ENCODE peak calls at places on chromosomes 16 and 17, in ten cellular contexts. Q is tibial artery; W is psoas muscle; I is IMR-90; G is A549; Y is GM23338; H is aorta; P is naive thymus-derived CD4-positive, alpha-beta T cell; C is CD8-positive, alpha-beta memory T cell; U is effector memory CD4-positive, alpha-beta T cell. O is an unnamed sample. For H3K4me1, the result is how much of the 10 kb centered on the place peaks cover.

GRCh38 chr17:38733315-38734234 is 3.4 kb downstream of the CISD3 start:
- DNase-seq in G (peak), C (no peak), Y (peak), P (no peak), U (no peak), H (no peak), I (no peak), W (peak), Q (no peak), O (peak)

GRCh38 chr17:61621317-61621716 is 30.3 kb upstream of the NACA2 start:
- DNase-seq in P (no peak), W (no peak), C (no peak), H (no peak), Y (no peak), Q (no peak), I (no peak), U (no peak), G (no peak), O (no peak)

GRCh38 chr16:48014349-48015135 is 141.3 kb downstream of the ABCC12 start:
- DNase-seq in G (peak), I (peak), C (no peak), Y (peak), W (no peak), P (no peak), H (no peak), U (no peak), Q (no peak), O (no peak)

GRCh38 chr17:4945176-4945943 is 3.0 kb downstream of the PFN1 start:
- DNase-seq in H (peak), U (peak), P (peak), Y (peak), I (peak), Q (peak), W (peak), C (peak), G (peak), O (peak)

GRCh38 chr17:4142107-4142900 is 526 bp downstream of the ZZEF1 start:
- DNase-seq in H (peak), U (no peak), G (peak), W (peak), P (peak), C (no peak), Y (peak), I (peak), Q (peak), O (peak)

GRCh38 chr17:7014261-7014994 is 2.0 kb downstream of the RNASEK start:
- DNase-seq in U (peak), G (peak), Y (peak), Q (peak), C (peak), P (peak), I (peak), H (peak), W (peak), O (peak)

GRCh38 chr16:62213763-62214162 is 177.5 kb upstream of the CDH8 start:
- DNase-seq in G (peak), C (no peak), P (no peak), U (no peak), Q (no peak), Y (peak), I (no peak), W (no peak), H (no peak), O (no peak)

GRCh38 chr17:36482611-36483504 is 3.6 kb upstream of the ZNHIT3 start:
- DNase-seq in G (peak), P (peak), Y (peak), H (peak), U (peak), Q (peak), I (peak), C (peak), W (peak), O (peak)

GRCh38 chr17:28889996-28890395 is 7.5 kb downstream of the FLOT2 start:
- DNase-seq in I (no peak), C (no peak), Y (no peak), H (no peak), W (no peak), U (no peak), Q (no peak), G (no peak), P (no peak), O (no peak)

GRCh38 chr16:17314148-17314547 is 156.6 kb downstream of the XYLT1 start:
- DNase-seq in U (no peak), G (no peak), C (no peak), I (no peak), Q (no peak), Y (no peak), W (no peak), H (no peak), P (no peak), O (no peak)

GRCh38 chr17:18951941-18952842 is at the start of gene SLC5A10:
- DNase-seq in C (no peak), H (peak), G (peak), Q (no peak), I (no peak), Y (peak), P (no peak), W (no peak), U (no peak), O (no peak)

GRCh38 chr17:82936768-82937171 is 96.9 kb upstream of the ZNF750 start:
- DNase-seq in W (peak), C (no peak), P (no peak), Y (no peak), U (no peak), I (no peak), G (no peak), Q (peak), H (peak), O (no peak)

GRCh38 chr17:13597723-13598347 is 3.9 kb downstream of the HS3ST3A1 start:
- DNase-seq in I (peak), P (peak), H (no peak), C (peak), Q (no peak), U (no peak), Y (peak), G (peak), W (no peak), O (peak)

GRCh38 chr16:55552621-55553020 is 13.9 kb upstream of the CAPNS2 start:
- DNase-seq in I (peak), C (no peak), W (no peak), H (no peak), G (peak), Q (no peak), P (no peak), U (no peak), Y (no peak), O (no peak)

GRCh38 chr17:5281814-5282638 is at the start of gene RABEP1:
- DNase-seq in I (peak), W (peak), Y (peak), C (peak), P (peak), Q (peak), H (peak), U (peak), G (peak), O (peak)

GRCh38 chr17:13694934-13695333 is 93.2 kb upstream of the HS3ST3A1 start:
- DNase-seq in P (no peak), C (no peak), G (no peak), I (no peak), W (no peak), H (no peak), Y (no peak), Q (no peak), U (no peak), O (no peak)

GRCh38 chr16:52492789-52493357 is 54.1 kb downstream of the TOX3 start:
- DNase-seq in G (no peak), I (no peak), P (no peak), C (no peak), Q (no peak), Y (no peak), U (no peak), W (no peak), H (no peak), O (no peak)

GRCh38 chr16:86593913-86594312 is 15.6 kb downstream of the FOXL1 start:
- DNase-seq in Q (peak), W (no peak), I (no peak), H (no peak), G (no peak), P (no peak), U (no peak), Y (no peak), C (no peak), O (no peak)

GRCh38 chr17:58302919-58303551 is 22.3 kb upstream of the MPO start:
- DNase-seq in U (no peak), H (peak), W (no peak), I (no peak), Y (no peak), G (no peak), Q (no peak), C (no peak), P (no peak), O (no peak)

GRCh38 chr16:88423448-88423850 is 29.6 kb upstream of the ZFPM1 start:
- DNase-seq in C (no peak), G (no peak), H (no peak), W (no peak), Q (no peak), Y (no peak), I (no peak), P (no peak), U (no peak), O (no peak)

GRCh38 chr17:4229627-4230026 is 34.2 kb downstream of the ANKFY1 start:
- DNase-seq in U (no peak), C (no peak), Y (no peak), I (peak), G (no peak), H (peak), P (no peak), Q (peak), W (peak), O (no peak)

GRCh38 chr17:62822080-62822904 is 14.2 kb upstream of the MARCHF10 start:
- DNase-seq in G (no peak), Y (no peak), U (no peak), H (no peak), I (no peak), Q (no peak), W (no peak), C (no peak), P (no peak), O (no peak)

GRCh38 chr17:1031711-1032110 is 34.8 kb downstream of the TIMM22 start:
- DNase-seq in P (no peak), W (peak), Q (peak), G (no peak), I (no peak), C (no peak), Y (peak), U (no peak), H (peak), O (no peak)

GRCh38 chr17:28575126-28575795 is 1.4 kb downstream of the ALDOC start:
- DNase-seq in W (no peak), Q (no peak), I (no peak), P (no peak), Y (peak), G (no peak), U (no peak), H (no peak), C (no peak), O (no peak)

GRCh38 chr17:8159032-8159400 is 3.7 kb downstream of the VAMP2 start:
- DNase-seq in G (no peak), P (no peak), H (no peak), I (no peak), C (no peak), Y (no peak), Q (no peak), W (no peak), U (no peak), O (no peak)

GRCh38 chr17:58232707-58233156 is 5.7 kb upstream of the LPO start:
- DNase-seq in P (no peak), W (no peak), Q (no peak), Y (peak), C (no peak), G (peak), I (peak), H (no peak), U (no peak), O (no peak)

GRCh38 chr17:65489413-65490170 is 71.9 kb downstream of the AXIN2 start:
- DNase-seq in P (no peak), W (no peak), Y (no peak), C (no peak), I (no peak), G (no peak), U (no peak), H (no peak), Q (no peak), O (no peak)

GRCh38 chr17:20203761-20204263 is 194.7 kb downstream of the SPECC1 start:
- DNase-seq in G (no peak), H (no peak), Y (no peak), I (peak), U (no peak), Q (no peak), W (no peak), P (no peak), C (no peak), O (no peak)

DNA sequence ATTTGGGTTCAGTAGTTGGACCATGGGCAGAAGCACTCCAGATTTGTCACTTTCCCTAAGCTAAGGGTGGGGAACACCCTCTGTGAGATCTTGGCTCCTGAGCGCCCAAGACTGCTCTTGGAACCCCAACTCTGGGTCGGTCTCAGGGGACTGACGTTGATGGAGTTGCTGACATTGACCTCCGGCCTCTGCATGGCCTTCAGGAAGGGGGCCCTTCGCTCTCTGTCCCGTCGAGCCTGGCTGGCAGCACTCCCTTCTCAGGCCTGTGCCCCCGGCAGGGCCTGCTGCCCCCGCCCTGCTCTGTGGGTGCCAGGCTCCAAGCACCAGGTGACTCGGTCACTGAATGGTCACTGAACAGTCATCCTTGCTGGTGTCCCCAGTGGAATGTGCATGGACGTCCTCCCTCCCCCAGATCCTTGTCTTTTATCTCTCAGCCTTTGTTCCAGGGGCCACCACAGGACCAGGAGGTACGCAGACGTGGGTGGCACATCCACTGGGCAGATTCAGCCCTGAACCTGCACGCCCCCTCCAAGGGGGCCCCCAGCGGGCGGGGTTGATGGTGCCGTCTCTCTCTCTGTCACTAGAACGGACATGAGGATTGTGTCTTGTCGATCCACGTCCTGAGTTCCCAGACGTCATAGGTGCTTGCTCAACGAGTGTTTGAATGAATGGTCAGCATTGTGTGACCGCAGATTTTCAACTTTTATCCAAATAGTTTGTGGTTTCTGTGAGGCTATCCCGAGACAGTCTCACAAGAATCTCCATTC is 314.5 kb downstream of the SEC14L1 start:
- DNase-seq in P (no peak), Q (no peak), C (no peak), Y (no peak), W (no peak), H (no peak), U (no peak), G (no peak), I (peak), O (no peak)
- H3K27ac ChIP-seq in P (peak), Q (no peak), C (peak), Y (no peak), W (no peak), H (no peak), U (peak), G (no peak), I (peak), O (peak)

DNA sequence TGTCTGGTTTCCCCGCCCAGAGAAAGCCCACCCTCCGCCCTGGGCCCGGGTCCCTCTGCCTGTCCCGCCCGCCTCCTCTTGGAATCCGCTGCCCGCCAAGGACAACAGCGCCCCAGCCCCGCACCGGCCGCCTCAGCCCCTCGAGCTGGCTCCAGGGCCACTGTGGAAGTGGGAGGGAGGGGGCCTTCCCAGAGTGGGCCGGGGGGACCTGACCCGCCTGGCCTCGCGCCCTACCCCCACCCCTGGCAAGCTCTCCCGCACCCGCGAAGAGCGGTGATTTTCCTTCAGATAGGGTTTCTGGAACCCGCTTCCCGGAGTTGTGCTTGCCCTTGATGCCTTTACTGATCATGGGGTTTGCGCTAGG is 2.3 kb upstream of the CBX8 start:
- DNase-seq in G (no peak), I (no peak), P (no peak), Q (no peak), U (no peak), W (no peak), H (no peak), C (no peak), Y (no peak), O (no peak)
- H3K4me1 ChIP-seq in G (under half), I (under half), P (under half), Q (half or more), U (half or more), W (under half), H (under half), C (half or more), Y (under half), O (half or more)

GRCh38 chr16:3096362-3096761 is 2.7 kb downstream of the ZSCAN10 start:
- DNase-seq in C (no peak), Y (no peak), G (no peak), P (no peak), Q (no peak), U (no peak), W (peak), H (no peak), I (no peak), O (no peak)

GRCh38 chr16:3099395-3099731 is 269 bp upstream of the ZSCAN10 start:
- DNase-seq in Y (no peak), W (no peak), Q (no peak), H (no peak), G (no peak), C (no peak), I (no peak), P (no peak), U (no peak), O (no peak)

GRCh38 chr16:3099732-3100499 is 822 bp upstream of the ZSCAN10 start:
- DNase-seq in C (peak), P (peak), I (peak), W (peak), H (peak), Y (peak), U (peak), Q (peak), G (peak), O (peak)

GRCh38 chr16:3097266-3097665 is 1.8 kb downstream of the ZSCAN10 start:
- DNase-seq in P (no peak), Y (peak), C (no peak), G (no peak), I (no peak), U (no peak), Q (no peak), W (peak), H (no peak), O (no peak)

DNA sequence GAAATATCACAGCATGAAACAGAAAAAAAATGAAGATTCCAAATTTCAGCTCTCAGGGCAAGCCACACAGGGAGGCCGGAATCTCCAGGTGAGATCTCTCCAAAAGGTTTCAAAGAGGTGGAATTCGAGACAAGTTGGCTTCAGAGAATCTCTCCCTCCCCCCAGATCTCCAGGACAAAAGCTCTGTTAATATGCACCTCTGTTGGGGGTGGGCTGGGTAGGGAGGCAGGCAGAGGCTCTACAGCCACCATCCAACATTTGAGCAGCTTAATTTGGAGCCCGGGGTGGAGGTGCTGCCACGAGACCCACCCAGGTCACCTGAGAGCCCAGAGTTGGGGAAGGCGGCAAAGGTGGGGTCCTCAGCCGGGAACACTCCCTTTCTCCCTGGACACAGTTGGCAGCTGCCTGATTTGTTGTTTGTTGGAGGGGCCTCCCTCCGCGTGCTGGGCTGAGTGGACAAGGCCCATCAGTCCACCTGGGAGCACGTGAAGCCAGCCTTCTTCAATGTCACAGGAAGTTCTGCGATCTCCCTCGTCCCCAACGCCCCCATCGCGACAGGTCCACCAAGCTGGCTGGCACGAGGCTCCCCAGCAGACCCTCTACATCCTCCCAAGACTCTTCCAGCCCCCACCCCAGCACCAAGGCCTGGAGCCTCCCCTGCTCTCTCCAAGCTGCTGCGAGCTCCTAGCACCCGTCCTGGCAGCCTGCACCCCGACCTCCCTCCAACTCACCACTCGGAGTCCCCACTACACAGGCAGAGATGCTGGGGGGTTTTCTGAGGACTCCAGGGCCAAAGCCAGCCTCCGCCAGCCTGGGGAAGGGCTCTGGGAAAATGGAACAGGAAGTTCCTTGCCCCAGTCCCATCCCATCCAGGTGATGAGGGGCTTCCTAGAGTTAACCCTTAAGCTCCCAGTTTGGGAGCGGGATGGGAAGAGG is at the start of gene ZSCAN10:
- DNase-seq in G (no peak), U (no peak), C (no peak), P (no peak), Y (peak), I (no peak), W (peak), Q (no peak), H (no peak), O (no peak)
- H3K4me3 ChIP-seq in G (no peak), U (peak), C (peak), P (peak), Y (peak), I (peak), W (peak), Q (peak), H (no peak), O (peak)

GRCh38 chr16:22664132-22664531 is 149.8 kb upstream of the HS3ST2 start:
- DNase-seq in G (no peak), I (no peak), Y (no peak), Q (no peak), W (no peak), C (no peak), P (peak), H (no peak), U (no peak), O (no peak)

GRCh38 chr16:22664561-22664997 is 149.4 kb upstream of the HS3ST2 start:
- DNase-seq in W (no peak), U (no peak), G (no peak), I (no peak), Q (no peak), C (no peak), P (peak), Y (no peak), H (no peak), O (no peak)

GRCh38 chr16:22663389-22664064 is 150.4 kb upstream of the HS3ST2 start:
- DNase-seq in U (no peak), I (no peak), H (no peak), G (no peak), C (no peak), Y (no peak), P (peak), Q (no peak), W (no peak), O (no peak)

GRCh38 chr16:22665803-22666202 is 148.2 kb upstream of the HS3ST2 start:
- DNase-seq in G (no peak), Y (peak), U (no peak), W (no peak), H (no peak), C (no peak), Q (no peak), P (peak), I (no peak), O (no peak)

DNA sequence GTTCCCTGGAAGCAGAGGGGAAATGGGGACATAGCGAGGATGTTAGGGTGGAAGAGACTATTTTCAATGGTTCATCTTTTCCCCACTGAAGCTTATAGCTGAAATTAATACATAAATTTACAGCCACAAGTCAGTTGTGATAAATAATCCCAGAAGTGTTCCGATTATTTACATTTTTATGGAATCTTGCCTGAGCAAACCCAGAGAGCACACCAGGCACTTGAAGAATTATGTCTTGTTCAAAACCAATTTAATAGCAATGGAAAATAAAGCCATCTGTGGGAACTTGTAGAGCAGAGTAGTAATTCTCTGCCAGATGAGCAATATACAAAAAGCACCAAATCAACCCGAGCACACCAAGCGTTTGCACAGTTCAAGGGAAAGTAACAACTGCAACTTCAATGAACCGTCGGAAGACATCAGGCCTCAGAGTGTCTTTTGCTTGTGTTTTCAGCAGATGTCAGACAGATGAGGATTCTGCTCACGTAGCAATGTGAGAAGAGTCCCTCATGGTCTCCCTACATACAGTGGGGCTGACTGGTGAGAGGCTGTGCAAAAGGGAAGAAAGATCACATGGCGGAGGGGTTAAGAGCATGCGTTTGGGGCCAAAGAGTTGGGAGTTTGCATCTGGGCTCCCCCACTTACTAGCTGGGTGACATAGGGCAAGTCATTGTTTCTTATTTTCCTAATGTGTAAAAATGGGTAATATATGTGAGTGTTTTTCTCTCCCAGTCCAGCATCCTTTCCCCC is 148.7 kb upstream of the HS3ST2 start:
- DNase-seq in I (no peak), C (no peak), H (no peak), P (peak), G (no peak), W (no peak), Y (no peak), Q (no peak), U (no peak), O (no peak)
- H3K27ac ChIP-seq in I (no peak), C (no peak), H (no peak), P (no peak), G (no peak), W (no peak), Y (no peak), Q (no peak), U (no peak), O (no peak)

O was measured in CD8-positive, alpha-beta T cell.